ENCODE peak calls at places on chromosomes 3 and 15, in five cellular contexts. A is foreskin keratinocyte, P is ascending aorta, F is BJ, T is astrocyte of the cerebellum. G is an unnamed sample.

GRCh38 chr15:63381301-63382192 is at the start of gene CA12:
- DNase-seq in P (no peak), A (no peak), F (no peak), T (no peak), G (no peak)

GRCh38 chr3:79086514-79086913 is 681.3 kb downstream of the ROBO1 start:
- DNase-seq in P (no peak), T (peak; percentile 43), F (no peak), A (no peak), G (no peak)

GRCh38 chr15:90883526-90883931 is 775 bp upstream of the FES start:
- DNase-seq in T (no peak), A (no peak), F (no peak), P (no peak), G (no peak)

GRCh38 chr3:143697975-143698374 is 150.3 kb downstream of the SLC9A9 start:
- DNase-seq in A (no peak), T (no peak), P (no peak), F (no peak), G (no peak)

GRCh38 chr15:78265137-78265460 is 737 bp downstream of the DNAJA4 start:
- DNase-seq in P (no peak), T (no peak), A (no peak), F (no peak), G (no peak)

GRCh38 chr3:171255236-171255806 is 204.9 kb downstream of the TNIK start:
- DNase-seq in T (no peak), A (peak; percentile 19), F (no peak), P (no peak), G (no peak)

GRCh38 chr3:30631237-30631961 is 25.0 kb downstream of the TGFBR2 start:
- DNase-seq in P (no peak), T (no peak), F (no peak), A (no peak), G (peak; percentile 54)

GRCh38 chr3:126111566-126112475 is 27.9 kb upstream of the SLC41A3 start:
- DNase-seq in A (no peak), T (no peak), F (no peak), P (peak; percentile 4), G (peak; percentile 19)

GRCh38 chr3:78941587-78941986 is 826.2 kb downstream of the ROBO1 start:
- DNase-seq in T (peak; percentile 53), P (no peak), F (peak; percentile 82), A (peak; percentile 81), G (no peak)

GRCh38 chr3:5162102-5162501 is 25.4 kb upstream of the EDEM1 start:
- DNase-seq in F (no peak), P (no peak), T (peak; percentile 79), A (no peak), G (no peak)

GRCh38 chr15:52336530-52336929 is 40.9 kb upstream of the MYO5C start:
- DNase-seq in A (no peak), P (no peak), F (no peak), T (no peak), G (no peak)

GRCh38 chr3:21672303-21672702 is 78.7 kb downstream of the ZNF385D start:
- DNase-seq in T (peak; percentile 82), A (peak; percentile 68), F (peak; percentile 66), P (no peak), G (no peak)

GRCh38 chr3:133938770-133939495 is 43.3 kb upstream of the RAB6B start:
- DNase-seq in T (no peak), P (no peak), F (no peak), A (no peak), G (no peak)

GRCh38 chr15:82128401-82129143 is 82.8 kb upstream of the MEX3B start:
- DNase-seq in T (peak; percentile 8), F (no peak), A (no peak), P (no peak), G (no peak)

GRCh38 chr3:76961284-76961683 is 78.6 kb upstream of the ROBO2 start:
- DNase-seq in T (no peak), A (no peak), P (no peak), F (no peak), G (no peak)

GRCh38 chr3:99286266-99286845 is 352.0 kb upstream of the COL8A1 start:
- DNase-seq in T (no peak), P (no peak), A (no peak), F (peak; percentile 4), G (no peak)

DNA sequence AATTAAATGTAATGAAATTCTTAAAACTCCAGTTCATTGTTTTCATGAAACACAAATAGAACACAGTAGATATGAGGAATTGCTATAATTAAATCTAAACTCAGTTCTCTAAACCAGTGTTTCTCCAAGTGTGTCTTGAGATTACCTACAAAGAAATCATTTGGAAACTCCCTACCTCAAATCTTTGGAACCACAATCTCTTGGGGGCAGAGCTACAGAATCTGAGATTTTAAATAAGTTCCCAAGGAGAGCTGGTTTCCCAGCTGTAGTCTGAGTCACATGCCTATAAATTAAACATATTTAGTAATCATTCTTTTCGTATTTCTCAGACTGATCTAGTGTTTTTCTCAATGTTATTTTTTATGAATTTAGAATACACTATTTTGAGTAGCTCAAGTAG is 17.0 kb upstream of the ACTC1 start:
- DNase-seq in A (peak; percentile 37), T (no peak), P (no peak), F (peak; percentile 28), G (no peak)
- TF ChIP-seq CTCF in A (no peak), T (no peak), P (no peak), F (no peak), G (no peak)

GRCh38 chr15:41969851-41970431 is 2.4 kb downstream of the EHD4 start:
- DNase-seq in A (no peak), P (no peak), T (no peak), F (no peak), G (no peak)

GRCh38 chr15:41970456-41970855 is 1.9 kb downstream of the EHD4 start:
- DNase-seq in F (no peak), T (no peak), A (no peak), P (no peak), G (no peak)

GRCh38 chr15:41971893-41972340 is 440 bp downstream of the EHD4 start:
- DNase-seq in P (no peak), T (no peak), F (no peak), A (no peak), G (no peak)

GRCh38 chr15:41972341-41973237 is at the start of gene EHD4:
- DNase-seq in P (peak; percentile 98), F (peak; percentile 86), T (peak; percentile 98), A (peak; percentile 95), G (peak; percentile 99)

GRCh38 chr15:41971089-41971892 is 1.1 kb downstream of the EHD4 start:
- DNase-seq in A (no peak), P (no peak), T (no peak), F (no peak), G (no peak)
- TF ChIP-seq CTCF in A (no peak), P (no peak), T (no peak), F (no peak), G (no peak)

GRCh38 chr15:93201940-93202339 is 112.9 kb upstream of the RGMA start:
- DNase-seq in A (no peak), T (no peak), P (no peak), F (no peak), G (no peak)
- TF ChIP-seq CTCF in A (no peak), T (no peak), P (no peak), F (no peak), G (no peak)

DNA sequence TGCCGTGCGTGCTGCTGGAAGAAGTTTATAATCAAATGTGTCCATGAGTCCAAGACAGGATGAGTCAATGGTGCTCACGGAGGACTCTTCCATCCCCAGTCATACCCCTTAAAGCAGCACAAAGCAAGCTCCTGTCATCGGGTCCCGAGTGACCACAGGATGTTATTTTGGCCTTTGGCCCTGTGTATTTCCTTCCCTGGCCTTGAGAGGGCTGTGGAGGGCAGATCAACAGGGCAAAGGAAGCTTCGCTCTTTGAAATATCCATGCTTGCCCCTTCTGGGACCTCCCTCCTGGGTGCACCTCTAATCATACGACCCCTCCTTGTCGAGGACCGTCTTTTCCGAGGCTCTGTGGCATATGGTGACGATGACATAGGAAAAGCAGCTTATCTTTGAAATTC is 93.4 kb downstream of the SLCO3A1 start:
- DNase-seq in P (no peak), A (no peak), T (no peak), F (no peak), G (no peak)
- TF ChIP-seq CTCF in P (no peak), A (no peak), T (no peak), F (no peak), G (peak; percentile 12)

GRCh38 chr3:148950806-148951205 is 40.5 kb upstream of the GYG1 start:
- DNase-seq in T (no peak), A (no peak), P (no peak), F (no peak), G (no peak)
- TF ChIP-seq CTCF in T (peak; percentile 20), A (peak; percentile 48), P (no peak), F (peak; percentile 23), G (no peak)

DNA sequence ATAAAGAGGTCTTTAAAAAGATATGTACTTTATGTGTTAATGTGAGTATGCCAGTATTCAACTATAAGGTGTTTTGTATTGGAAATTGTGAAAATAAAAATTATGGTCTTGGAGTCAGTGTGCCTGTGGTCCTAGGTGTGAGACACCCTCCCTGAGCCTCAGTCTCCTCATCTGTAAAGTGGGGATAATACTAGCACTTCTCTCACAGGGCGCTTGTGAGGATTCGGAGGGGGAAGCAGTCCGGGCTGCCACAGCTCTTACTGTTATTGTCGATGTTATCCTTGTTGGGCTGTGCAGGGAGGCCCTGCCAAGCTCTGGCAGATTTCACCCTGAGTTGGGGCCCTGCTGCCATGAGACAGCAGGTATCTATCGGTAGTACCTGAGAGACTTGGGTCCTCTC is 26.7 kb upstream of the FBLN2 start:
- DNase-seq in A (no peak), T (no peak), F (no peak), P (no peak), G (no peak)
- TF ChIP-seq CTCF in A (no peak), T (no peak), F (no peak), P (no peak), G (no peak)

GRCh38 chr15:35206060-35206675 is 121.1 kb upstream of the NANOGP8 start:
- DNase-seq in F (no peak), P (no peak), A (no peak), T (no peak), G (no peak)
- TF ChIP-seq CTCF in F (peak; percentile 41), P (no peak), A (peak; percentile 66), T (peak; percentile 35), G (peak; percentile 65)

G was measured in CD14-positive monocyte.